ENCODE peak calls at places on chromosome 3, in ten cellular contexts. K is GM23338, A is epithelial cell of esophagus, B is WERI-Rb-1, S is psoas muscle, T is esophagus muscularis mucosa, J is MG63, I is cardiac muscle cell, Y is skeletal muscle cell, N is cardiac fibroblast. E is an unnamed sample.

GRCh38 chr3:32460031-32460749 is 42.5 kb downstream of the CMTM6 start:
- DNase-seq in K (peak), A (peak), B (no peak), S (no peak), T (peak), J (no peak), I (no peak), Y (no peak), N (no peak), E (peak)

GRCh38 chr3:45603226-45603625 is 8.7 kb downstream of the LIMD1 start:
- DNase-seq in K (no peak), A (no peak), B (no peak), S (no peak), T (no peak), J (no peak), I (no peak), Y (no peak), N (no peak), E (no peak)

GRCh38 chr3:54014067-54014466 is 108.3 kb upstream of the CACNA2D3 start:
- DNase-seq in K (no peak), A (no peak), B (no peak), S (no peak), T (no peak), J (no peak), I (no peak), Y (no peak), N (no peak), E (no peak)

GRCh38 chr3:29746163-29746562 is 465.3 kb downstream of the RBMS3 start:
- DNase-seq in K (no peak), A (peak), B (no peak), S (no peak), T (no peak), J (no peak), I (no peak), Y (no peak), N (no peak), E (no peak)

GRCh38 chr3:106078635-106079034 is 209.8 kb upstream of the CBLB start:
- DNase-seq in K (no peak), A (no peak), B (no peak), S (no peak), T (no peak), J (no peak), I (no peak), Y (no peak), N (no peak), E (no peak)

GRCh38 chr3:140898340-140899180 is 43.1 kb upstream of the SLC25A36 start:
- DNase-seq in K (peak), A (peak), B (peak), S (no peak), T (no peak), J (peak), I (peak), Y (peak), N (peak), E (peak)

GRCh38 chr3:95277614-95278013 is 1214.8 kb downstream of the NSUN3 start:
- DNase-seq in K (no peak), A (no peak), B (no peak), S (no peak), T (no peak), J (no peak), I (peak), Y (no peak), N (peak), E (no peak)

GRCh38 chr3:131421957-131422498 is 40.5 kb downstream of the NUDT16 start:
- DNase-seq in K (no peak), A (no peak), B (no peak), S (no peak), T (no peak), J (peak), I (no peak), Y (peak), N (peak), E (no peak)

GRCh38 chr3:102748646-102749045 is 313.8 kb downstream of the ZPLD1 start:
- DNase-seq in K (no peak), A (no peak), B (no peak), S (no peak), T (no peak), J (no peak), I (no peak), Y (no peak), N (no peak), E (no peak)

GRCh38 chr3:71579934-71580318 is 3.6 kb downstream of the FOXP1 start:
- DNase-seq in K (no peak), A (peak), B (no peak), S (no peak), T (peak), J (peak), I (peak), Y (no peak), N (peak), E (peak)
- H3K4me3 ChIP-seq in K (peak), A (no peak), B (no peak), S (peak), T (peak), J (peak), I (peak), Y (peak), N (no peak), E (no peak)

DNA sequence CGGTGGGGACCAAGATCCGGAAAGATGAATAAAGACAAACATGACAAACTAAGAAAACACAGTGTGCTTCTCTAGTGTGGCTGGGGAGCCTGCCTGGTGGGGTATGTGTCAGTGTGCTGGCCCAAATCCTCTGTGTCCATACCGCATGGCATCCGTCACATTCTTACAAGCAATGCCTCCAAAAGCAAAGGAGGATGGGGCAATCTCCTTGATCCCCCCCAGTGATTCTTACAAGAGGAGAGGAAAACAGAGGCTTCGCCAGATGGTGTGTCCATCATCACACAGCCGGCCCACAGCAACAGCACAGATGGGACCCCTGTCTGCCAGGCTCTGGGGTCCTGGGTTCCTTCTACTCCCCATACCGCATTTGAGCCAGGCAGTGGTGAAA is 558 bp upstream of the IL17RC start:
- DNase-seq in K (peak), A (peak), B (peak), S (no peak), T (no peak), J (peak), I (no peak), Y (peak), N (peak), E (no peak)
- H3K4me3 ChIP-seq in K (peak), A (no peak), B (peak), S (peak), T (peak), J (peak), I (peak), Y (peak), N (peak), E (peak)

GRCh38 chr3:65945953-65946352 is 92.8 kb downstream of the MAGI1 start:
- DNase-seq in K (no peak), A (no peak), B (no peak), S (no peak), T (no peak), J (no peak), I (no peak), Y (no peak), N (no peak), E (no peak)
- H3K4me3 ChIP-seq in K (no peak), A (no peak), B (no peak), S (no peak), T (no peak), J (no peak), I (no peak), Y (no peak), N (no peak), E (no peak)

GRCh38 chr3:155232605-155233004 is 60.9 kb downstream of the STRIT1 start:
- DNase-seq in K (peak), A (peak), B (no peak), S (peak), T (no peak), J (peak), I (no peak), Y (peak), N (peak), E (peak)
- H3K4me3 ChIP-seq in K (no peak), A (no peak), B (no peak), S (peak), T (no peak), J (no peak), I (no peak), Y (no peak), N (no peak), E (no peak)